ENCODE peak calls at places on chromosome 17, in nine cellular contexts. N is IMR-90, E is heart left ventricle, Z is heart right ventricle, U is GM23248, Q is A673, C is small intestine, Y is fibroblast of lung, S is endodermal cell. H is an unnamed sample. For H3K4me1, the result is how much of the 10 kb centered on the place peaks cover.

GRCh38 chr17:65088621-65089385 is 32.3 kb upstream of the GNA13 start:
- DNase-seq in U (peak), C (no peak), Z (no peak), Y (no peak), Q (no peak), S (no peak), N (no peak), E (no peak), H (no peak)

GRCh38 chr17:77746391-77746790 is 212.1 kb upstream of the TNRC6C start:
- DNase-seq in U (no peak), S (peak), Y (no peak), E (no peak), C (no peak), Q (no peak), Z (no peak), N (no peak), H (no peak)

GRCh38 chr17:77503916-77504651 is 363.3 kb downstream of the SEC14L1 start:
- DNase-seq in U (no peak), Y (no peak), Z (no peak), C (no peak), Q (no peak), E (no peak), S (peak), N (no peak), H (no peak)

GRCh38 chr17:82935944-82936767 is 96.3 kb upstream of the ZNF750 start:
- DNase-seq in S (no peak), E (peak), U (no peak), N (no peak), C (no peak), Q (no peak), Y (no peak), Z (no peak), H (no peak)

GRCh38 chr17:40727447-40728231 is 24.1 kb upstream of the KRT24 start:
- DNase-seq in Y (peak), C (peak), Q (no peak), N (peak), U (peak), Z (no peak), S (no peak), E (no peak), H (no peak)

GRCh38 chr17:42522798-42523278 is 13.2 kb upstream of the NAGLU start:
- DNase-seq in C (no peak), Z (no peak), E (no peak), U (no peak), N (no peak), S (peak), Y (no peak), Q (no peak), H (no peak)

GRCh38 chr17:302300-302698 is 50.3 kb downstream of the RPH3AL start:
- DNase-seq in U (no peak), Y (no peak), S (no peak), C (peak), Q (no peak), E (peak), Z (no peak), N (no peak), H (no peak)

GRCh38 chr17:16352303-16352837 is 899 bp downstream of the CENPV start:
- DNase-seq in Y (peak), N (peak), S (peak), C (peak), Q (peak), E (no peak), U (peak), Z (no peak), H (peak)

GRCh38 chr17:14818469-14818868 is 446.7 kb downstream of the PMP22 start:
- DNase-seq in Q (no peak), U (no peak), Y (no peak), Z (no peak), C (no peak), E (no peak), N (no peak), S (no peak), H (no peak)

GRCh38 chr17:43309505-43310329 is 75.9 kb upstream of the RNU2-1 start:
- DNase-seq in Q (no peak), Z (no peak), U (no peak), S (peak), E (no peak), Y (no peak), N (no peak), C (no peak), H (no peak)

GRCh38 chr17:49108318-49108717 is 24.3 kb upstream of the B4GALNT2 start:
- DNase-seq in C (no peak), S (peak), Y (peak), Z (no peak), E (no peak), Q (peak), N (peak), U (peak), H (no peak)

GRCh38 chr17:44934745-44935105 is 12.8 kb downstream of the KIF18B start:
- DNase-seq in U (no peak), C (no peak), S (peak), E (no peak), Y (no peak), N (no peak), Q (no peak), Z (no peak), H (no peak)

GRCh38 chr17:32335647-32336046 is 6.3 kb downstream of the C17orf75 start:
- DNase-seq in Z (no peak), N (peak), U (peak), S (peak), C (no peak), E (no peak), Y (peak), Q (peak), H (no peak)

GRCh38 chr17:48351916-48352332 is 78.1 kb downstream of the SKAP1 start:
- DNase-seq in U (peak), Z (no peak), Q (peak), E (no peak), N (peak), Y (peak), S (no peak), C (peak), H (peak)

GRCh38 chr17:7583253-7584109 is at the start of gene MPDU1:
- DNase-seq in Y (peak), N (peak), C (peak), Z (peak), U (peak), E (peak), S (peak), Q (peak), H (peak)

GRCh38 chr17:43329183-43329582 is 69.6 kb upstream of the ARL4D start:
- DNase-seq in E (no peak), Y (no peak), Z (no peak), Q (no peak), S (no peak), N (no peak), C (no peak), U (no peak), H (no peak)

GRCh38 chr17:80720624-80721577 is 176.3 kb downstream of the RPTOR start:
- DNase-seq in C (peak), N (peak), S (no peak), E (no peak), Y (peak), U (peak), Q (no peak), Z (no peak), H (no peak)

GRCh38 chr17:61128671-61129115 is 270.9 kb upstream of the TBX2 start:
- DNase-seq in Y (peak), S (no peak), U (peak), Z (no peak), C (no peak), N (peak), E (no peak), Q (no peak), H (no peak)

GRCh38 chr17:61124562-61124961 is 275.1 kb upstream of the TBX2 start:
- DNase-seq in E (no peak), N (no peak), Q (no peak), Z (no peak), S (no peak), Y (no peak), C (no peak), U (no peak), H (no peak)

GRCh38 chr17:61129232-61129631 is 270.4 kb upstream of the TBX2 start:
- DNase-seq in N (peak), Q (no peak), Y (no peak), S (no peak), U (no peak), E (no peak), C (no peak), Z (no peak), H (no peak)

GRCh38 chr17:61127960-61128359 is 271.7 kb upstream of the TBX2 start:
- DNase-seq in S (no peak), Q (no peak), Z (no peak), N (peak), Y (peak), C (no peak), U (peak), E (no peak), H (no peak)

DNA sequence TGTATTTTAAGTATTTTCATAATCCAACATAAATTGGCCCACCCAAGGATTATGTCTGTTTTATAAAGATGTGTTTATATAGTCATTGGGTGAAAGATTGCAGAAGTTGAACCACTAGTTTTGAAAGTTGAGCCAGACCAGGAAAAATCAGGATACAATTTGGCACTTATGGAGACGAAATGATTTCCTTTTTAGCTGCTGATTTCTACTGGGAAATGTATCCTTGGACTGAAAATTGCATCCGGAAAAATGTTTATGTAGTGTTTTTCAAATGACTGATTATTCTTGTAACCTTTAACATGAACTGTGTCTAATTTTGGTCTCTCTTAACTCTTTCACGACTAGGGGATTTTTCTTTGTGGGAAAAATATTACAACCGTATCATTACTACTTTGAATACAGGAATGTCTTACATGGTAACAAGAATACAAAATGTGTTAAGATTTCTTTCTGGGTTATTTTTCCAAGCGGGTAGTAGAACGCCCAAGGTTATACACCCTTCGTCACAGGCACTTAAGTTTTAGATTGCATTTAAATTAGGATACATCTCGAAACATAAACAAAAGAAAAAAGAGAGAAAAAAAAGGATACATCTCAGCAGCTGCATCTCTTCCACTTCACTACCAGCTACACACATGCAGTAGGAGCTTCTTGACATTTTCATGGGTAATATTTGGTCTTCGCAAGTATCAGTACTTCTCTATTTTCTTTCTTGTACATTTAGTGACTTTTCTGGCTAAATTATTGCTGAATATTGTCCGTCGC is 273.0 kb upstream of the TBX2 start:
- DNase-seq in Z (no peak), S (no peak), Q (no peak), Y (peak), N (no peak), C (no peak), U (no peak), E (no peak), H (no peak)
- H3K4me1 ChIP-seq in Z (under half), S (under half), Q (under half), Y (under half), N (under half), C (under half), U (under half), E (under half), H (under half)

DNA sequence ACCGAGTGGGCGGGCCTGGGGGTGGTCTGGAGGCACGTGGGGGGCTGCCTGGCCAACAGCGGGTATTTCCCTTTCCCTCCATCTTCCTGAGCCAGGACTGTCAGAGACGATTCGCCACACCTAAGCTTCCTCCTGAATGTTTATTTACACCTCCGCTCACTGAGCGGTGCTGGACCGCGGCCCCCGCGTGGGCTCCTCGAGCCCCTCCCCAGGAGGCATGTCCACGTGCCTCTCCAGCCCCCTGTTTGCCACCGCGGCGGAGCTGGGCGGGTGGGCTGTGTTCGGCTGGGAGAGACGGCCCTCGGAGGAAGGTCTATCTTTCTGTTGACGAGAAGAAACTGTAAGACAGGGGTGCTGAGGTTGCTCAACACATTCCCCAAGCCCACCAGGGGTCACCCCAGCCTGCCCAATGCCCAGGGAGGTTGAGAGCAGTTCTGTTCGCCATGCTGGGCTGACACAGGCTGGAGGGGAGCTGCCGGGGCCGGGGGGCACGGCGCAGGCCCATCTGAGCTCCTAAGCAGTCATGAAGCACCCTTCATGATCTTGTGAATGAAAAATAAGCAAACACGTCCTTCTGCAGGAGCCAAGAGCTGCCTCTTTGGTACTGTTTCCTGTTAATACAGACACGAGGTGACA is 8.9 kb downstream of the UBALD2 start:
- DNase-seq in S (no peak), U (no peak), Y (no peak), C (no peak), E (no peak), Q (no peak), N (no peak), Z (no peak), H (no peak)
- H3K4me1 ChIP-seq in S (under half), U (under half), Y (under half), C (under half), E (under half), Q (under half), N (under half), Z (under half), H (under half)

GRCh38 chr17:79114455-79115301 is 40.1 kb downstream of the ENGASE start:
- DNase-seq in E (peak), Q (peak), C (peak), N (no peak), S (peak), U (peak), Z (peak), Y (no peak), H (no peak)
- H3K4me1 ChIP-seq in E (under half), Q (under half), C (under half), N (under half), S (under half), U (under half), Z (under half), Y (under half), H (under half)

DNA sequence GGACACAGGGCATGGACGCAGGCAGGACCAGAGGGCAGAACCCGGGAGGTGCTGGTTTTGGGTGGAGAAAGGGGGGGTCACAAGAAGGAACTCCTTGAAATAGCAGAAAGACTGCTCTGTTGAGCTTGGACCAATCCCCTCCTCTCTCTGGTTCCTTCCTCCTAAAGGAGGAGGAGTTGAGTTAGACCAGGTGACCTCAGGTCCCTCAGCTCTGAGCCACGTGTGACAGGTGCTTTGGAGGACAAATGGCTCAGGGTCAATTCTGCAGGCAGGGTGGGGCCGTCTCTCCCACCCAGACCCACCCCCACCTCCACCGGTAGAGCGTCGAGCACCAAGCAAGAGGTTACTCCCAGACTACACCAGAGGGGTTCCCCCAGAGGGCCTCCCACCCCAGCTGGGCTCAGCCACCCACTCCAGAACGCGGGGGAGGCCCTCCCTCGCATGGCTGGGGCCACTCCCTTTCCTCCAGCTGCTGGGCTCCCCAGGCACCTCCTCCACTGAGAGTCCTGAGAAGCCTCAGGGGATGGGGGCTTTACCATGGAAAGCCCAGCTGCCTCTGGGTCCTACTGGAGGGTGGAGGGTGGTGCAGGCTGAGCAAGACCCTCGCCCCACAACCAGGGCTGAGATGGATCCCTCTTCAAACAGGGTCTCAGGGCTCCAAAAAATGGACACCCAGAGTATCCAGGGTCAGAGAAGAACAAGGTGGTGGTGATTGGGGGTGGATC is 7.7 kb downstream of the MYO1C start:
- DNase-seq in Y (peak), S (peak), C (peak), U (peak), E (no peak), N (no peak), Z (peak), Q (peak), H (peak)
- H3K4me1 ChIP-seq in Y (under half), S (under half), C (under half), U (under half), E (half or more), N (under half), Z (under half), Q (under half), H (under half)

DNA sequence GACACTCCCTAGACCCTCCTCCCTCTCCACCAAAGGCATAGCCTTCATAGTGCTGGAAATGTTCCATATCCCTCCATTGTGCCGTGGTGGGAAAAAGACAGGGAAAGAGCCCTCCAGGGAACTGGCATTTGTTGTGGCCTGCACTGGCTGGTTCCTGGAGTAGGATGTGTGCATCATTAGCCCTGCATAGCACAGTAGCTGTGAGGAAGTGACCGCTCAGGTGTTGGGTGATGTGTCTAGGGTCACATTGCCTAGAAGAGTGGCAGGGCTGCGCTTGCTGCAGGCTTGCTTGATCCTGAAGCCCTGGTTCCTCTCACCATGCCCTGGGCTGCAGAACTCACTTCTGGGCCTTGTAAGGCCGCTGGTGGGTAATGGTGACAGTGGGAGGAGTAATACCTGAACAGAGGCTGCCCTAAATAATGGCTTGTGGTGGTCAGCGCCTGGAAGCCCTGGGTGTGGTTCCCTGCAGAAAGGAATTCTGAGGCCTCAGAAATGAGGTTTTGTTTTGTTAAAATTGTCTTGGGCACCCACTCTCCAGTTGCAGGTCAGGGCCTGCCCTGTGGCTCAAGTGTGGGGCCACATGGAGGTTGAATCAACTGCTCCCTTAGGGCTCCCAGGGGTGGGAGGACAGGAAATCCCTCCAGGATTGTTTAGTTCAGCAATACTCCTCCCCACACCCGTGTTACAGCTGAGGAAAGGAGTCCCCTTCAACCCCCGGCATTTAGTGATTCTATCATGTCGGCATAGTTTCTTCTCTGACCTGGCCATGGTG is 62.7 kb downstream of the KSR1 start:
- DNase-seq in N (no peak), S (no peak), E (no peak), U (no peak), Y (no peak), Z (no peak), C (no peak), Q (no peak), H (no peak)
- H3K4me1 ChIP-seq in N (under half), S (under half), E (under half), U (under half), Y (under half), Z (under half), C (under half), Q (under half), H (under half)

GRCh38 chr17:46078675-46079074 is 79.6 kb downstream of the STH start:
- DNase-seq in Z (no peak), N (no peak), U (no peak), S (no peak), C (no peak), Y (no peak), E (no peak), Q (no peak), H (no peak)
- H3K4me1 ChIP-seq in Z (under half), N (under half), U (under half), S (under half), C (under half), Y (under half), E (under half), Q (under half), H (under half)

GRCh38 chr17:2860045-2860444 is 63.8 kb downstream of the RAP1GAP2 start:
- DNase-seq in Y (no peak), E (no peak), U (no peak), Z (no peak), N (no peak), C (no peak), Q (no peak), S (peak), H (no peak)
- H3K4me1 ChIP-seq in Y (under half), E (under half), U (under half), Z (under half), N (under half), C (under half), Q (under half), S (under half), H (under half)

DNA sequence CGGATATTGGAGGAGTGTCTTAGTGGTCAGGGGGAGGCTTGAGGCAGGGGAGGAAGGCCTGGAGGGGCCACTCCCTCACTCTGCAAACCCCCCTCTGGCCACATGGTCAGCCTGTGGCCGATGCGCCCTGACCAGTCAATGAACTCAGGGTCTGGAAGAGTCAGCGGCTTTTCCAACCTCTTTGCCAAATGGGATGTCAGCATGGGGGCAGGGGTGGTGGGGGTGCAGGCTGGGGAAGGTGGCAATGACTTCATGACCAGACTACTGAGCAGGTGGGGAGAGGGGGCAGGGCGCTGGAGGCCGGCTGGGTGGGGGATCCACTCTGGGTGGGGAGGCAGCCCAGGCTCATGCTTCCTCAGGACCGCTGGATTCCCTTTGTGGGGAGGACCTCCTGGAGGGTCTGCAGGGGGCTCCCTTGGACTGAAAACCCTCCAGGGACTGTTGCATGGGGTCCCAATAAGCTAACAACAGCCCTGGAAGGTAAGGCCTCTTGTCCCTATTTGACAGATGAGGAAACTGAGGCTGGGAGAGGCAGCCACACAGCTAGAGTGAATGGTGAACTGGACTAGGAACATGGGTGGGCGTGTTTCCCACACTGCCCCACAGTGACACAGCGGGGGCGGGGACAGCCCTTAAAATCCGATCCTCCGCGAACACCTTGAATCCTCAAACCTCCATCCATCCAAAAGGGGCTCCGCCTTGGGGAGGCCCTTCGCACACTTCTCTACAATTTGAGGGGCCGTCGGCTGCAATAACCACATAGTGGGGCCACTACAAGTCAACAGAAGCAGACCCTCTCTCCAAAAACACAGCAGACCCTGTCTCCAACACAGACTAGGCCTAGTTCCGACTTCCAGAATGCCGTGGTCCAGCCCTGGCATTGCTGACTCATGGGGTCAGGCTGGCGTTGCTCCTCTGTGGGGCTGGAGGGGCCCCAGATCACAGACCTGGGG is 81.0 kb upstream of the TOB1 start:
- DNase-seq in N (no peak), Q (no peak), Z (no peak), Y (no peak), C (no peak), U (no peak), E (no peak), S (peak), H (no peak)
- H3K4me1 ChIP-seq in N (under half), Q (under half), Z (half or more), Y (under half), C (under half), U (under half), E (half or more), S (under half), H (under half)

H was measured in endothelial cell of umbilical vein.